ENCODE peak calls at places on chromosomes 6 and 20, in nine cellular contexts. R is dorsolateral prefrontal cortex; W is amniotic epithelial cell; Y is NCI-H510A treated with DMSO at 0.1 percent for 48 hours; I is caudate nucleus; B is endothelial cell of umbilical vein; C is esophagus squamous epithelium; K is CD8-positive, alpha-beta memory T cell; S is NCI-H2171 treated with DMSO at 0.1 percent for 48 hours. V is an unnamed sample.

GRCh38 chr6:121093928-121094327 is 240.4 kb downstream of the TBC1D32 start:
- DNase-seq in R (no peak), W (peak), Y (no peak), I (no peak), B (no peak), C (no peak), K (no peak), S (no peak), V (no peak)

GRCh38 chr6:79971195-79971594 is 23.8 kb upstream of the ELOVL4 start:
- DNase-seq in R (no peak), W (no peak), Y (no peak), I (no peak), B (no peak), C (no peak), K (no peak), S (no peak), V (no peak)

GRCh38 chr20:16215056-16215455 is 358.2 kb downstream of the KIF16B start:
- DNase-seq in R (no peak), W (no peak), Y (no peak), I (no peak), B (no peak), C (no peak), K (no peak), S (no peak), V (no peak)

GRCh38 chr20:36827541-36828279 is 48.2 kb upstream of the TLDC2 start:
- DNase-seq in R (no peak), W (peak), Y (no peak), I (no peak), B (no peak), C (no peak), K (no peak), S (no peak), V (no peak)

GRCh38 chr6:24495516-24495847 is 713 bp downstream of the ALDH5A1 start:
- DNase-seq in R (peak), W (peak), Y (peak), I (no peak), B (no peak), C (no peak), K (no peak), S (peak), V (peak)

GRCh38 chr20:32006841-32007786 is 3.1 kb upstream of the CCM2L start:
- DNase-seq in R (no peak), W (no peak), Y (peak), I (no peak), B (no peak), C (no peak), K (no peak), S (no peak), V (no peak)

GRCh38 chr6:137403855-137404254 is 90.3 kb downstream of the OLIG3 start:
- DNase-seq in R (no peak), W (no peak), Y (no peak), I (no peak), B (no peak), C (no peak), K (no peak), S (no peak), V (no peak)

GRCh38 chr6:52925042-52925441 is 15.5 kb upstream of the GSTA3 start:
- DNase-seq in R (no peak), W (no peak), Y (no peak), I (no peak), B (no peak), C (no peak), K (no peak), S (no peak), V (no peak)

GRCh38 chr6:116812051-116812650 is 16.7 kb downstream of the GPRC6A start:
- DNase-seq in R (no peak), W (no peak), Y (no peak), I (no peak), B (no peak), C (no peak), K (no peak), S (no peak), V (no peak)

GRCh38 chr6:56226946-56227879 is 20.2 kb downstream of the COL21A1 start:
- DNase-seq in R (no peak), W (peak), Y (no peak), I (no peak), B (no peak), C (no peak), K (no peak), S (no peak), V (no peak)

GRCh38 chr6:1136415-1136774 is 175.5 kb upstream of the FOXQ1 start:
- DNase-seq in R (no peak), W (no peak), Y (no peak), I (no peak), B (no peak), C (no peak), K (no peak), S (no peak), V (no peak)

GRCh38 chr20:20286061-20286460 is 81.8 kb upstream of the INSM1 start:
- DNase-seq in R (no peak), W (no peak), Y (no peak), I (no peak), B (no peak), C (no peak), K (no peak), S (no peak), V (no peak)

GRCh38 chr20:13430346-13431002 is 208.3 kb downstream of the TASP1 start:
- DNase-seq in R (no peak), W (peak), Y (no peak), I (no peak), B (no peak), C (no peak), K (no peak), S (no peak), V (no peak)

GRCh38 chr20:1330075-1330830 is 1.3 kb upstream of the SDCBP2 start:
- DNase-seq in R (no peak), W (no peak), Y (no peak), I (no peak), B (no peak), C (no peak), K (peak), S (no peak), V (peak)

GRCh38 chr20:61865353-61865752 is 200.3 kb downstream of the TAF4 start:
- DNase-seq in R (no peak), W (no peak), Y (no peak), I (no peak), B (no peak), C (no peak), K (no peak), S (no peak), V (no peak)

GRCh38 chr6:41442800-41443501 is 103.2 kb upstream of the FOXP4 start:
- DNase-seq in R (no peak), W (peak), Y (peak), I (no peak), B (no peak), C (no peak), K (no peak), S (no peak), V (no peak)